ENCODE peak calls at places on chromosomes 1 and 21, in eight cellular contexts. S is HuH-7.5, F is brain microvascular endothelial cell, M is RWPE1, C is EH, U is neural progenitor cell, Y is RKO, G is endothelial cell. B is an unnamed sample.

GRCh38 chr1:81073580-81073979 is 727.2 kb upstream of the ADGRL2 start:
- DNase-seq in S (no peak), F (no peak), M (no peak), C (no peak), U (no peak), Y (no peak), G (no peak), B (no peak)

GRCh38 chr1:12448746-12449177 is 169.2 kb downstream of the DHRS3 start:
- DNase-seq in S (no peak), F (peak), M (no peak), C (peak), U (no peak), Y (no peak), G (no peak), B (peak)

GRCh38 chr1:66751160-66751559 is 1.1 kb upstream of the DYNLT5 start:
- DNase-seq in S (peak), F (no peak), M (no peak), C (no peak), U (no peak), Y (no peak), G (no peak), B (no peak)

GRCh38 chr1:157806431-157807149 is 13.3 kb downstream of the FCRL1 start:
- DNase-seq in S (no peak), F (no peak), M (no peak), C (no peak), U (no peak), Y (no peak), G (no peak), B (peak)

GRCh38 chr1:205343431-205344009 is 13.2 kb downstream of the KLHDC8A start:
- DNase-seq in S (no peak), F (no peak), M (no peak), C (no peak), U (peak), Y (no peak), G (peak), B (no peak)

GRCh38 chr21:42535602-42536171 is 22.0 kb downstream of the SLC37A1 start:
- DNase-seq in S (no peak), F (no peak), M (no peak), C (no peak), U (no peak), Y (no peak), G (no peak), B (peak)

GRCh38 chr1:204294371-204294770 is 65.4 kb downstream of the PLEKHA6 start:
- DNase-seq in S (no peak), F (peak), M (peak), C (peak), U (no peak), Y (peak), G (no peak), B (no peak)

GRCh38 chr1:46983825-46984586 is 39.5 kb upstream of the CYP4X1 start:
- DNase-seq in S (no peak), F (no peak), M (no peak), C (peak), U (no peak), Y (no peak), G (no peak), B (no peak)

GRCh38 chr21:34592120-34592561 is 22.8 kb downstream of the RCAN1 start:
- DNase-seq in S (no peak), F (peak), M (no peak), C (no peak), U (no peak), Y (no peak), G (no peak), B (no peak)

GRCh38 chr1:36511804-36512798 is 29.4 kb upstream of the CSF3R start:
- DNase-seq in S (no peak), F (no peak), M (peak), C (no peak), U (no peak), Y (peak), G (no peak), B (no peak)

GRCh38 chr1:209688746-209689234 is 13.6 kb downstream of the G0S2 start:
- DNase-seq in S (no peak), F (no peak), M (no peak), C (peak), U (no peak), Y (no peak), G (no peak), B (no peak)

GRCh38 chr21:41786521-41786987 is 19.7 kb upstream of the RIPK4 start:
- DNase-seq in S (no peak), F (no peak), M (peak), C (peak), U (no peak), Y (no peak), G (no peak), B (no peak)

GRCh38 chr1:46615735-46616134 is 876 bp downstream of the MOB3C start:
- DNase-seq in S (no peak), F (no peak), M (no peak), C (peak), U (no peak), Y (no peak), G (no peak), B (peak)

GRCh38 chr1:230189276-230190183 is 122.5 kb downstream of the GALNT2 start:
- DNase-seq in S (no peak), F (no peak), M (no peak), C (no peak), U (no peak), Y (no peak), G (no peak), B (no peak)

GRCh38 chr21:43318841-43319781 is 107.8 kb downstream of the SIK1 start:
- DNase-seq in S (no peak), F (peak), M (peak), C (peak), U (no peak), Y (no peak), G (no peak), B (peak)

GRCh38 chr1:232108598-232108997 is 482.0 kb downstream of the DISC1 start:
- DNase-seq in S (no peak), F (no peak), M (no peak), C (no peak), U (no peak), Y (no peak), G (no peak), B (no peak)

GRCh38 chr1:25723250-25723880 is 76.6 kb upstream of the SELENON start:
- DNase-seq in S (no peak), F (no peak), M (no peak), C (no peak), U (no peak), Y (no peak), G (no peak), B (no peak)